ENCODE peak calls at places on chromosomes 12 and 14, in eight cellular contexts. One of them, this sample, is unnamed.

GRCh38 chr14:72619071-72619710 is 274.7 kb downstream of the DPF3 start:
- DNase-seq in suprapubic skin: no peak
- DNase-seq in sigmoid colon: no peak
- DNase-seq in transverse colon: no peak
- DNase-seq in HepG2: no peak
- DNase-seq in stomach: no peak
- DNase-seq in tibial nerve: no peak
- DNase-seq in A549: no peak
- DNase-seq in this sample: no peak

GRCh38 chr14:51609987-51610283 is 41.8 kb upstream of the FRMD6 start:
- DNase-seq in suprapubic skin: no peak
- DNase-seq in sigmoid colon: no peak
- DNase-seq in transverse colon: peak; percentile 19
- DNase-seq in HepG2: no peak
- DNase-seq in stomach: no peak
- DNase-seq in tibial nerve: no peak
- DNase-seq in A549: peak; percentile 14
- DNase-seq in this sample: no peak

GRCh38 chr12:79420146-79420618 is 270.6 kb downstream of the PAWR start:
- DNase-seq in suprapubic skin: no peak
- DNase-seq in sigmoid colon: no peak
- DNase-seq in transverse colon: no peak
- DNase-seq in HepG2: peak; percentile 73
- DNase-seq in stomach: no peak
- DNase-seq in tibial nerve: no peak
- DNase-seq in A549: peak; percentile 82
- DNase-seq in this sample: no peak

GRCh38 chr12:88960213-88960878 is 380.1 kb upstream of the KITLG start:
- DNase-seq in suprapubic skin: no peak
- DNase-seq in sigmoid colon: no peak
- DNase-seq in transverse colon: no peak
- DNase-seq in HepG2: peak; percentile 59
- DNase-seq in stomach: no peak
- DNase-seq in tibial nerve: no peak
- DNase-seq in A549: no peak
- DNase-seq in this sample: no peak

GRCh38 chr14:99772371-99773283 is 20.6 kb upstream of the EML1 start:
- DNase-seq in suprapubic skin: no peak
- DNase-seq in sigmoid colon: peak; percentile 62
- DNase-seq in transverse colon: no peak
- DNase-seq in HepG2: no peak
- DNase-seq in stomach: no peak
- DNase-seq in tibial nerve: no peak
- DNase-seq in A549: no peak
- DNase-seq in this sample: no peak

GRCh38 chr12:112148031-112148513 is 22.7 kb downstream of the TRAFD1 start:
- DNase-seq in suprapubic skin: no peak
- DNase-seq in sigmoid colon: no peak
- DNase-seq in transverse colon: no peak
- DNase-seq in HepG2: no peak
- DNase-seq in stomach: peak; percentile 7
- DNase-seq in tibial nerve: no peak
- DNase-seq in A549: peak; percentile 49
- DNase-seq in this sample: no peak

GRCh38 chr12:53046655-53047220 is 3.1 kb upstream of the TNS2 start:
- DNase-seq in suprapubic skin: peak; percentile 95
- DNase-seq in sigmoid colon: peak; percentile 97
- DNase-seq in transverse colon: peak; percentile 83
- DNase-seq in HepG2: peak; percentile 51
- DNase-seq in stomach: peak; percentile 86
- DNase-seq in tibial nerve: peak; percentile 89
- DNase-seq in A549: peak; percentile 86
- DNase-seq in this sample: peak; percentile 93

GRCh38 chr12:69131073-69131472 is 108.3 kb upstream of the CPSF6 start:
- DNase-seq in suprapubic skin: no peak
- DNase-seq in sigmoid colon: no peak
- DNase-seq in transverse colon: no peak
- DNase-seq in HepG2: no peak
- DNase-seq in stomach: no peak
- DNase-seq in tibial nerve: no peak
- DNase-seq in A549: no peak
- DNase-seq in this sample: no peak

GRCh38 chr12:7169951-7170350 is 19.5 kb upstream of the PEX5 start:
- DNase-seq in suprapubic skin: no peak
- DNase-seq in sigmoid colon: no peak
- DNase-seq in transverse colon: no peak
- DNase-seq in HepG2: no peak
- DNase-seq in stomach: no peak
- DNase-seq in tibial nerve: no peak
- DNase-seq in A549: no peak
- DNase-seq in this sample: no peak

GRCh38 chr12:57475271-57476161 is 4.2 kb downstream of the ARHGAP9 start:
- DNase-seq in suprapubic skin: no peak
- DNase-seq in sigmoid colon: peak; percentile 79
- DNase-seq in transverse colon: no peak
- DNase-seq in HepG2: no peak
- DNase-seq in stomach: no peak
- DNase-seq in tibial nerve: no peak
- DNase-seq in A549: no peak
- DNase-seq in this sample: no peak

GRCh38 chr14:105470812-105471771 is 3.5 kb upstream of the CRIP2 start:
- DNase-seq in suprapubic skin: no peak
- DNase-seq in sigmoid colon: no peak
- DNase-seq in transverse colon: no peak
- DNase-seq in HepG2: no peak
- DNase-seq in stomach: no peak
- DNase-seq in tibial nerve: no peak
- DNase-seq in A549: no peak
- DNase-seq in this sample: no peak

GRCh38 chr14:72630374-72630773 is 263.5 kb downstream of the DPF3 start:
- DNase-seq in suprapubic skin: no peak
- DNase-seq in sigmoid colon: no peak
- DNase-seq in transverse colon: no peak
- DNase-seq in HepG2: no peak
- DNase-seq in stomach: no peak
- DNase-seq in tibial nerve: no peak
- DNase-seq in A549: no peak
- DNase-seq in this sample: no peak

GRCh38 chr12:52032431-52032796 is 18.8 kb upstream of the NR4A1 start:
- DNase-seq in suprapubic skin: peak; percentile 89
- DNase-seq in sigmoid colon: peak; percentile 98
- DNase-seq in transverse colon: peak; percentile 74
- DNase-seq in HepG2: no peak
- DNase-seq in stomach: peak; percentile 78
- DNase-seq in tibial nerve: peak; percentile 80
- DNase-seq in A549: no peak
- DNase-seq in this sample: peak; percentile 83

GRCh38 chr14:60241091-60241490 is 7.9 kb upstream of the PPM1A start:
- DNase-seq in suprapubic skin: no peak
- DNase-seq in sigmoid colon: no peak
- DNase-seq in transverse colon: no peak
- DNase-seq in HepG2: no peak
- DNase-seq in stomach: no peak
- DNase-seq in tibial nerve: no peak
- DNase-seq in A549: no peak
- DNase-seq in this sample: no peak

GRCh38 chr12:86727151-86727550 is 471.0 kb upstream of the MGAT4C start:
- DNase-seq in suprapubic skin: no peak
- DNase-seq in sigmoid colon: no peak
- DNase-seq in transverse colon: no peak
- DNase-seq in HepG2: no peak
- DNase-seq in stomach: no peak
- DNase-seq in tibial nerve: no peak
- DNase-seq in A549: peak; percentile 47
- DNase-seq in this sample: no peak

DNA sequence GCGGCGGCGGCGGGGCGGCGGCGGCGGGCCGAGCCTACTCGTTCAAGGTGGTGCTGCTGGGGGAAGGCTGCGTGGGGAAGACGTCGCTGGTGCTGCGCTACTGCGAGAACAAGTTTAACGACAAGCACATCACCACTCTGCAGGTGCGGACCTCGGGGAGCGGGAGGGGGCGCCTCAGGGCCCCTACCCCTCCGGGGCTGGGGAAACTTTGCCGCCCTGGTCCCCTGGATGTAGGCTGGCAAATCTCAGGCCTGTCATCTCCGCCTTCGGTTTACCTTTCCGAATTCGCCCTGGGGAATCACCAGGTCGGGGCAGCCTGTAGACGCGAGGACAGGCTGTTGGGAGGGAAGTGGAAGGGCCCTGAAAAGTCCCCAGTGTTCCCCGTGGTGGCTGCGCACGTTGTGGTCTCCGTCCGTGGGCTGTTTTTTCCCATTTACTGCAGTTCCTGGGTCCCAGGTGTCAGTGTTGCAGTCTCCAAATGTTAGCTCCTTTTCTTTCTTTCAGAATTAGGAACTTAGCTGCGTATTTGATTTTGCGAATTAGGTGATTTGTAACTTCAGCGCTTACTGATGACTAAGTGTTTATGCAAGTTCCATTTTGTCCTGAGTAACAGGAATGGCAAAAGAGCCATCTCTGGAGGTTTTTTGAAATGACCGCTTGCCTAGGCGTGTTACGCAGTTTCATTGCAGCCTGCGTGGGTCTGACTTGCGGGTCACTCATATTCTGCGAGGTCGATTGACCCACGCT is 656 bp downstream of the RAB21 start:
- DNase-seq in suprapubic skin: peak; percentile 75
- DNase-seq in sigmoid colon: peak; percentile 77
- DNase-seq in transverse colon: peak; percentile 56
- DNase-seq in HepG2: peak; percentile 18
- DNase-seq in stomach: peak; percentile 46
- DNase-seq in tibial nerve: no peak
- DNase-seq in A549: peak; percentile 41
- DNase-seq in this sample: peak; percentile 39
- TF ChIP-seq POLR2A in suprapubic skin: no peak
- TF ChIP-seq POLR2A in sigmoid colon: no peak
- TF ChIP-seq POLR2A in transverse colon: peak; percentile 17
- TF ChIP-seq POLR2A in HepG2: no peak
- TF ChIP-seq POLR2A in stomach: no peak
- TF ChIP-seq POLR2A in tibial nerve: no peak
- TF ChIP-seq POLR2A in A549: no peak
- TF ChIP-seq POLR2A in this sample: no peak

GRCh38 chr12:59396519-59396918 is 199.3 kb upstream of the SLC16A7 start:
- DNase-seq in suprapubic skin: no peak
- DNase-seq in sigmoid colon: no peak
- DNase-seq in transverse colon: peak; percentile 14
- DNase-seq in HepG2: no peak
- DNase-seq in stomach: peak; percentile 25
- DNase-seq in tibial nerve: no peak
- DNase-seq in A549: no peak
- DNase-seq in this sample: no peak
- TF ChIP-seq EP300 in suprapubic skin: no peak
- TF ChIP-seq EP300 in sigmoid colon: no peak
- TF ChIP-seq EP300 in transverse colon: no peak
- TF ChIP-seq EP300 in HepG2: no peak
- TF ChIP-seq EP300 in stomach: no peak
- TF ChIP-seq EP300 in tibial nerve: no peak
- TF ChIP-seq EP300 in A549: no peak
- TF ChIP-seq EP300 in this sample: no peak

GRCh38 chr14:92321701-92322100 is 1.3 kb upstream of the SLC24A4 start:
- DNase-seq in suprapubic skin: no peak
- DNase-seq in sigmoid colon: no peak
- DNase-seq in transverse colon: no peak
- DNase-seq in HepG2: no peak
- DNase-seq in stomach: no peak
- DNase-seq in tibial nerve: no peak
- DNase-seq in A549: no peak
- DNase-seq in this sample: no peak

GRCh38 chr14:92323916-92324818 is 1.2 kb downstream of the SLC24A4 start:
- DNase-seq in suprapubic skin: no peak
- DNase-seq in sigmoid colon: no peak
- DNase-seq in transverse colon: no peak
- DNase-seq in HepG2: no peak
- DNase-seq in stomach: no peak
- DNase-seq in tibial nerve: no peak
- DNase-seq in A549: no peak
- DNase-seq in this sample: no peak

GRCh38 chr14:92325835-92326234 is 2.9 kb downstream of the SLC24A4 start:
- DNase-seq in suprapubic skin: no peak
- DNase-seq in sigmoid colon: no peak
- DNase-seq in transverse colon: no peak
- DNase-seq in HepG2: no peak
- DNase-seq in stomach: no peak
- DNase-seq in tibial nerve: no peak
- DNase-seq in A549: peak; percentile 18
- DNase-seq in this sample: no peak

GRCh38 chr14:92322516-92322915 is 449 bp upstream of the SLC24A4 start:
- DNase-seq in suprapubic skin: no peak
- DNase-seq in sigmoid colon: no peak
- DNase-seq in transverse colon: no peak
- DNase-seq in HepG2: no peak
- DNase-seq in stomach: no peak
- DNase-seq in tibial nerve: no peak
- DNase-seq in A549: no peak
- DNase-seq in this sample: no peak

DNA sequence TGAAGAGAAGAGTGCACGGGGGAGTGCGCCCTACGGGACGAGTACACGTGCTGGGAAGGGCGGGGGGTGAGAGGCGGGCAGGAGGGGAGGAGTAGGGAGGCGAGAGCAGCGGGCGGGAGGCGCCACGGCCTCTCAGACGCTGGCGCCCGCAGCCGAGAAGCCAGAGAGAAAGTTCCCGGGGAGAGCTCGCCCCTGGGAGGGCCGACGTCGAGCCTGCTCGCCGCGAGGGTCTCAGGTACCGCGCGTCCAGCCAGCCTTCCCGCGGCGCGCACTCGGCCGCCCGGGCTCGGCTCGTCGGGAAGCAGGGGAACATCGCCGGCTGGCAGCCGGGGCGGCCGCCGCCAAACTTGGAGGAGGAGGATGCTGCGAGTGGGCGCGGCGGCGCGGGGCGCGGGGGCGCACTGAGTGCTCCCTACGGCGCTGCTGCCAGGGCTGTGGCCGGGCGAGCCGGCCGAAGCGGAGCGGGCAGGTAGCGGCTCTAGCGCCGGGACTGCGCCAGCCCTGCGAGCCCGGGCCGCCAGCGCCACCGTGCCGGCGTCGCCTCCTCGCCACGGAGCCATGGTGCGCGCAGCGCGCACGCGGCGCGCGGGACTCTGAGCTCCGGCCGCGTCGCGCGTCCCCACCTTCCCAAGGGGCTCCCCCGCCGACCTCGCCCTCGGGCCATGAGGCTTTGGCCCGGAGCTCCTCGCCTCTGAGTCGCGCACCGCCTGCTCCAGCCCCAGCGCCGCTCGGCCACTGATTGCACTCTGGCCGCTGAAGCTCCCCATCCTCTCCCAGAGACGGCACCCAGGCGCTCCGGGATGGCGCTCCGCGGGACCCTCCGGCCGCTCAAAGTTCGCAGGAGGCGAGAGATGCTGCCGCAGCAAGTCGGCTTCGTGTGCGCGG is at the start of gene SLC24A4:
- DNase-seq in suprapubic skin: no peak
- DNase-seq in sigmoid colon: no peak
- DNase-seq in transverse colon: no peak
- DNase-seq in HepG2: no peak
- DNase-seq in stomach: no peak
- DNase-seq in tibial nerve: no peak
- DNase-seq in A549: peak; percentile 24
- DNase-seq in this sample: no peak
- TF ChIP-seq CTCF in suprapubic skin: no peak
- TF ChIP-seq CTCF in sigmoid colon: no peak
- TF ChIP-seq CTCF in transverse colon: no peak
- TF ChIP-seq CTCF in HepG2: no peak
- TF ChIP-seq CTCF in stomach: no peak
- TF ChIP-seq CTCF in tibial nerve: no peak
- TF ChIP-seq CTCF in A549: no peak
- TF ChIP-seq CTCF in this sample: no peak

GRCh38 chr14:89954045-89955021 is at the start of gene EFCAB11:
- DNase-seq in suprapubic skin: peak; percentile 98
- DNase-seq in sigmoid colon: peak; percentile 99
- DNase-seq in transverse colon: peak; percentile 97
- DNase-seq in HepG2: peak; percentile 98
- DNase-seq in stomach: peak; percentile 98
- DNase-seq in tibial nerve: peak; percentile 92
- DNase-seq in A549: peak; percentile 97
- DNase-seq in this sample: peak; percentile 96
- TF ChIP-seq POLR2A in suprapubic skin: no peak
- TF ChIP-seq POLR2A in sigmoid colon: no peak
- TF ChIP-seq POLR2A in transverse colon: peak; percentile 41
- TF ChIP-seq POLR2A in HepG2: peak; percentile 87
- TF ChIP-seq POLR2A in stomach: no peak
- TF ChIP-seq POLR2A in tibial nerve: no peak
- TF ChIP-seq POLR2A in A549: peak; percentile 56
- TF ChIP-seq POLR2A in this sample: no peak

This sample was measured in ovary.